ENCODE peak calls at places on chromosomes 2 and 18, in eight cellular contexts. C is omental fat pad, G is PC-3, X is H1, N is neural crest cell, S is NB4, T is AG09309, E is sigmoid colon. H is an unnamed sample.
A peak's percentile ranks its signal among the peaks of the same experiment; 100 is the strongest.

GRCh38 chr18:50056185-50056584 is 138.8 kb downstream of the MYO5B start:
- DNase-seq in C (no peak), T (no peak), G (no peak), X (no peak), S (no peak), N (no peak), E (no peak), H (no peak)

GRCh38 chr18:70359071-70359470 is 70.2 kb downstream of the SOCS6 start:
- DNase-seq in S (no peak), N (no peak), E (no peak), T (no peak), G (peak; percentile 90), C (no peak), X (no peak), H (no peak)

GRCh38 chr2:86254576-86255538 is 55.6 kb downstream of the MRPL35 start:
- DNase-seq in G (no peak), X (no peak), E (peak; percentile 74), S (no peak), N (no peak), T (no peak), C (no peak), H (no peak)

GRCh38 chr2:105789745-105790466 is 45.2 kb downstream of the NCK2 start:
- DNase-seq in S (peak; percentile 95), G (peak; percentile 36), X (no peak), T (no peak), E (no peak), N (no peak), C (no peak), H (peak; percentile 67)

GRCh38 chr18:79792096-79792987 is 5.4 kb upstream of the KCNG2 start:
- DNase-seq in E (peak; percentile 58), C (no peak), N (no peak), S (peak; percentile 54), T (no peak), G (no peak), X (no peak), H (no peak)

GRCh38 chr2:68426885-68427579 is 40.1 kb downstream of the FBXO48 start:
- DNase-seq in S (peak; percentile 93), T (peak; percentile 71), E (no peak), G (peak; percentile 63), X (no peak), N (no peak), C (no peak), H (peak; percentile 71)

GRCh38 chr18:59035591-59035990 is 104.1 kb upstream of the SEC11C start:
- DNase-seq in N (no peak), X (peak; percentile 27), G (no peak), C (no peak), E (no peak), T (no peak), S (no peak), H (no peak)

GRCh38 chr2:175877845-175878563 is 124.1 kb downstream of the LNPK start:
- DNase-seq in S (no peak), X (no peak), E (no peak), T (no peak), C (no peak), G (no peak), N (no peak), H (no peak)

GRCh38 chr2:127504552-127505460 is 21.5 kb downstream of the IWS1 start:
- DNase-seq in G (no peak), X (no peak), S (no peak), C (no peak), E (no peak), T (no peak), N (no peak), H (no peak)

GRCh38 chr18:79508565-79509535 is 113.1 kb downstream of the NFATC1 start:
- DNase-seq in N (no peak), C (peak; percentile 22), S (peak; percentile 75), G (no peak), X (no peak), E (peak; percentile 70), T (no peak), H (peak; percentile 50)

GRCh38 chr2:214103199-214104001 is 307.5 kb upstream of the VWC2L start:
- DNase-seq in E (no peak), C (no peak), T (no peak), X (no peak), N (no peak), S (no peak), G (peak; percentile 39), H (no peak)

GRCh38 chr18:77077836-77078456 is 54.6 kb downstream of the MBP start:
- DNase-seq in E (no peak), G (no peak), C (no peak), T (no peak), X (no peak), N (no peak), S (no peak), H (no peak)

GRCh38 chr18:22337311-22337710 is 80.4 kb downstream of the CTAGE1 start:
- DNase-seq in S (no peak), G (no peak), X (no peak), N (no peak), E (no peak), C (no peak), T (no peak), H (no peak)

GRCh38 chr18:27315001-27315400 is 129.9 kb upstream of the CHST9 start:
- DNase-seq in G (peak; percentile 2), C (no peak), X (no peak), S (no peak), N (no peak), E (no peak), T (no peak), H (no peak)

GRCh38 chr2:157874997-157875719 is 972 bp downstream of the ACVR1 start:
- DNase-seq in G (peak; percentile 66), S (peak; percentile 9), T (peak; percentile 74), X (no peak), E (peak; percentile 71), N (no peak), C (no peak), H (no peak)

GRCh38 chr2:239854596-239854995 is 170.5 kb downstream of the NDUFA10 start:
- DNase-seq in E (no peak), G (no peak), C (no peak), X (no peak), N (no peak), S (no peak), T (no peak), H (no peak)

GRCh38 chr18:49031511-49032188 is 80.9 kb upstream of the SMAD7 start:
- DNase-seq in S (no peak), G (no peak), X (peak; percentile 41), N (no peak), E (peak; percentile 46), T (no peak), C (no peak), H (peak; percentile 98)

GRCh38 chr2:195461010-195461409 is 196.0 kb upstream of the SLC39A10 start:
- DNase-seq in N (no peak), G (no peak), T (no peak), C (no peak), E (no peak), S (no peak), X (no peak), H (no peak)

GRCh38 chr2:145764631-145765030 is 1244.7 kb upstream of the ZEB2 start:
- DNase-seq in T (no peak), C (no peak), E (no peak), S (no peak), G (no peak), N (no peak), X (no peak), H (no peak)

DNA sequence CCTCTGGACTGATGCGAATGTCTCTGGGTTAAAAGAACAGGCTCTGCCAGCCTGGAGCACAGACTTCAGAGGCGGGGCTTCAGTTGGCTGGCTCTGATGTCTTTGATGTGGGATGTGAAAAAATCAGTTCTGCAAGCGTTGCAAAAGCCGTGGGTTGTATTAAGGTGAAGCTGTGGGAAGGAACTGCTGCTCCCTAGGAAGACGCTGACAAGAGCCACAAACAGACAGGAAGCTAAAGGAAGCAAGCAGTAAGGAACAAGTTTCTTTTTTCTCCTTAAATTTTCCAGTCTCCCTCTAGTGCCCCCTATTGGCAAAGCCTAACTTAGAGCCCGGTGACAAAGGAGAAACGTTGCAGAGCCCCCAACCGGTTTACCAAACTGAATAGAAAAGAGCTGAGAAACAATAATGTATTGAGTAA is 239.0 kb downstream of the CCDC178 start:
- DNase-seq in C (no peak), X (peak; percentile 74), S (peak; percentile 34), N (peak; percentile 36), T (no peak), E (no peak), G (peak; percentile 10), H (no peak)
- TF ChIP-seq CTCF in C (no peak), X (peak; percentile 70), S (peak; percentile 67), N (peak; percentile 75), T (no peak), E (no peak), G (peak; percentile 50), H (peak; percentile 70)

GRCh38 chr18:40293311-40293710 is 1661.7 kb upstream of the PIK3C3 start:
- DNase-seq in S (no peak), X (no peak), C (no peak), N (no peak), G (peak; percentile 3), E (no peak), T (no peak), H (no peak)
- TF ChIP-seq CTCF in S (no peak), X (peak; percentile 38), C (no peak), N (peak; percentile 49), G (peak; percentile 46), E (no peak), T (no peak), H (no peak)

DNA sequence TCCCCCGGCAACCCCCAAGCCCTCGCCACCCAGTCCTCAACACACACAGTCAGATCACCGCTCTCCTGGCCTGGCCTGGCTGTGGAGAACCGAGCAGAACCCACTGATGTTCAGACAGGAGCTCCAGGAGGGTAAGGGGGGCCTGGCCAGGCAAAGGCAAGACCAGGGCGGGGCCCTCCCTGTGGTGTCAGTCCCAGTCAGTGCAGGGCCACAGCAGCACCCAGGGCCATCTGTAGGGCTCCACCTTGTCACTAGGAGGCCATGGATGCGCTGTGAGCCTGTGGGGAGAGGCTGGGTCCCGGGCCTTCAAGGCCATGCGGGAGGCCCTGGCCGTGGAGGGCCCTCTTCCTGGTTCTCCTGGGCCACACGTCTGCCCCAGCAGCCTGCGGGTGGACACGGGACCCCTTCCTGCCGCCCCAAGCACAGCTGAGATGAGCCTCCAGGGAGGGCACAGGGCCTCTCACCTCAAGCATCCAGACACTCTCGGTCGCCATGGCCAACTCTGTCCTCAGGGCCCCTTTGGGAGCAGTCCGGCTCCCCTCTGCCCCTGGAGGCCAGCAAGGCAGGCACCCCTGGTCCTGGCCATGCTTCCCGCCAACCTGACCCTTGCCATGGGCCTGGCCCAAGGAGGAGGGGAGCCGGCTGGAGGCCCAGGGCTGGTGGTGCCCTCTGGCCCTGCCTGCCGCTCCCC is 2.0 kb downstream of the ANO7 start:
- DNase-seq in X (no peak), E (no peak), S (no peak), T (no peak), G (no peak), N (no peak), C (no peak), H (no peak)
- TF ChIP-seq CTCF in X (no peak), E (no peak), S (no peak), T (no peak), G (no peak), N (no peak), C (no peak), H (no peak)

DNA sequence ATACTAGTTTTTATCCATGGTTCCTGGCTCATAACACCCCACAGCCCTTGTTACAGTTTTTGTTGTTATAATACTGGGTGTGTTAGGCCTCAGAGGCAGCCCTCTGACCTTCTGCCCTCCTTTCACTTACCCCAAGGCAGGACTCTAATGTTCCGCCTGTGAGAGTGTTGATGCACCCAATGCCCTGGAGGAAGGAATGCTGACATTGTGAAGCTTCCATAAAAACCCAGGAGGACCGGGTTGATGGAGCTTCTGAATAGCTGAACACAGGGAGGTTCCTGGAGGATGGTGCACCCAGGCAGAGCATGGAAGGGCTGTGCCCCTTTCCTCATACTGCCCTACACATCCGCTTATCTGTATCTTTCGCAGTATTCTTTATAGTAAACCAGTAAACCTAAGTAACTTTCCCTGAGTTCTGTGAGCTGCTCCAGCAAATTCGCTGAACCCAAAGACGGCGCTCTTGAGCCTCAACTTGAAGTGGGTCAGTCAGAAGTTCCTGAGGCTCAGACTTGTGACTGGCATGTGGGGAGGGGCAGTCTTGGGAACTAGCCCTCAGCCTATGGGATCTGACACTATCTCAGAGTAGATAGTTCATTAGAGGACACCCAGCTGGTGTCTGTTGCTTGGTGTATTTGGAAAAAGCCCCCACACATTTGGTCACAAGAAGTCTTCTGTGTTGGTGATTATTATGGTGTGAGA is 10.4 kb downstream of the STON1 start:
- DNase-seq in X (no peak), G (no peak), S (no peak), C (no peak), T (no peak), E (no peak), N (no peak), H (no peak)
- TF ChIP-seq CTCF in X (peak; percentile 3), G (no peak), S (no peak), C (no peak), T (no peak), E (no peak), N (no peak), H (no peak)